ENCODE peak calls at places on chromosomes 4 and X, in five cellular contexts. One of them, this sample, is unnamed.

GRCh38 chrX:53732797-53733196 is 46.3 kb upstream of the HUWE1 start:
- DNase-seq in mammary epithelial cell: no peak
- DNase-seq in OCI-LY7: no peak
- DNase-seq in IMR-90: no peak
- DNase-seq in neuronal stem cell: no peak
- DNase-seq in this sample: no peak

GRCh38 chr4:35494955-35495354 is 749.4 kb downstream of the ARAP2 start:
- DNase-seq in mammary epithelial cell: no peak
- DNase-seq in OCI-LY7: no peak
- DNase-seq in IMR-90: no peak
- DNase-seq in neuronal stem cell: no peak
- DNase-seq in this sample: no peak

GRCh38 chrX:42119076-42119475 is 195.7 kb upstream of the CASK start:
- DNase-seq in mammary epithelial cell: peak
- DNase-seq in OCI-LY7: no peak
- DNase-seq in IMR-90: peak
- DNase-seq in neuronal stem cell: no peak
- DNase-seq in this sample: peak

GRCh38 chr4:126338572-126338971 is 1023.8 kb downstream of the FAT4 start:
- DNase-seq in mammary epithelial cell: no peak
- DNase-seq in OCI-LY7: no peak
- DNase-seq in IMR-90: no peak
- DNase-seq in neuronal stem cell: no peak
- DNase-seq in this sample: no peak

GRCh38 chr4:175787948-175788347 is 24.1 kb downstream of the GPM6A start:
- DNase-seq in mammary epithelial cell: no peak
- DNase-seq in OCI-LY7: no peak
- DNase-seq in IMR-90: no peak
- DNase-seq in neuronal stem cell: no peak
- DNase-seq in this sample: no peak

GRCh38 chrX:134660627-134661026 is 2.4 kb upstream of the PLAC1 start:
- DNase-seq in mammary epithelial cell: no peak
- DNase-seq in OCI-LY7: no peak
- DNase-seq in IMR-90: peak
- DNase-seq in neuronal stem cell: no peak
- DNase-seq in this sample: no peak

GRCh38 chrX:150773634-150774033 is 80.4 kb downstream of the MTMR1 start:
- DNase-seq in mammary epithelial cell: no peak
- DNase-seq in OCI-LY7: no peak
- DNase-seq in IMR-90: no peak
- DNase-seq in neuronal stem cell: no peak
- DNase-seq in this sample: no peak

GRCh38 chr4:2254665-2255500 is 7.0 kb downstream of the MXD4 start:
- DNase-seq in mammary epithelial cell: no peak
- DNase-seq in OCI-LY7: no peak
- DNase-seq in IMR-90: no peak
- DNase-seq in neuronal stem cell: no peak
- DNase-seq in this sample: no peak

GRCh38 chrX:40320819-40321218 is 223.1 kb upstream of the BCOR start:
- DNase-seq in mammary epithelial cell: no peak
- DNase-seq in OCI-LY7: no peak
- DNase-seq in IMR-90: no peak
- DNase-seq in neuronal stem cell: no peak
- DNase-seq in this sample: no peak

GRCh38 chr4:158996669-158997074 is 106.2 kb upstream of the RAPGEF2 start:
- DNase-seq in mammary epithelial cell: peak
- DNase-seq in OCI-LY7: no peak
- DNase-seq in IMR-90: peak
- DNase-seq in neuronal stem cell: no peak
- DNase-seq in this sample: peak
- H2AFZ ChIP-seq in mammary epithelial cell: no peak
- H2AFZ ChIP-seq in OCI-LY7: no peak
- H2AFZ ChIP-seq in IMR-90: no peak
- H2AFZ ChIP-seq in neuronal stem cell: peak
- H2AFZ ChIP-seq in this sample: no peak

DNA sequence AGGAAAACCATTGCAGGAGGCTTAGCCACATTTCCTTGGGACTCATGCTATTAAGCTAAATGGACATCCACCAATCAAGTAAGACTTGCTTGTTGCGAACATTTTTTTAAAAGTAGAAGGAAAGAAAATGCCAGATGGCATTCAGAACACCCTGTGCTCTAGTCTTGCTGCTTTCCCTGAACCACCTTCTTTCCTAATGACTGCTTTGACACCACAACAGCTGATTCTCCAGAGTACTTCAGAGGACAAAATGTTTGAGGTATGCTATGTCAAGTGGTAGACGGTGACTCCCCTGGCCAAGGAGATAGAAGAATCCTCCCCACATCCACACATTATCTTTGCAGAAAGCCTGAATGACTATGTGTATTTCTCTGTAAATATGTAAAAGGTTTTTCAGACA is 65.4 kb downstream of the ANK2 start:
- DNase-seq in mammary epithelial cell: no peak
- DNase-seq in OCI-LY7: no peak
- DNase-seq in IMR-90: no peak
- DNase-seq in neuronal stem cell: no peak
- DNase-seq in this sample: no peak
- H2AFZ ChIP-seq in mammary epithelial cell: no peak
- H2AFZ ChIP-seq in OCI-LY7: no peak
- H2AFZ ChIP-seq in IMR-90: no peak
- H2AFZ ChIP-seq in neuronal stem cell: no peak
- H2AFZ ChIP-seq in this sample: no peak

DNA sequence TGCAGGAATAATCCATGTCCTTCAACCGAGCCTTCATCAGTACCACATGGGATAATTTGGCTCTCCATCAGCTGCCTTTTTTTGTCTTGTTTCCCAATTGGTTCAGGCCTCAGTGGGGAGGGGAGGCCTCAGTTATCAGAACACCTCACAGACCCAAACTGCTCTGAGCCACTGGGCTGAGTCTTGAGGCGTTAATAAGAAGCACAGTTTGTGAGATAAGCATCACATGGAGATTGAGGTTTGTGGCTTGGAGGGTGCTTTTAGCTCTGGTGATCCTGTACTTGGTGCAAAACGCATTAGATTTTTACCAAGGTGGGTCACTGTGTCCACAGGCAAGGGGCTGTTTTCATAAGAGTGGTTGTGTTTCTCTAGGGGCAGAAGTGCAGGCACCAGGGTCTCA is 82.8 kb upstream of the HPF1 start:
- DNase-seq in mammary epithelial cell: no peak
- DNase-seq in OCI-LY7: no peak
- DNase-seq in IMR-90: no peak
- DNase-seq in neuronal stem cell: no peak
- DNase-seq in this sample: no peak
- H2AFZ ChIP-seq in mammary epithelial cell: no peak
- H2AFZ ChIP-seq in OCI-LY7: no peak
- H2AFZ ChIP-seq in IMR-90: no peak
- H2AFZ ChIP-seq in neuronal stem cell: no peak
- H2AFZ ChIP-seq in this sample: no peak

GRCh38 chr4:74045247-74045646 is 6.8 kb upstream of the CXCL3 start:
- DNase-seq in mammary epithelial cell: no peak
- DNase-seq in OCI-LY7: no peak
- DNase-seq in IMR-90: no peak
- DNase-seq in neuronal stem cell: no peak
- DNase-seq in this sample: no peak

GRCh38 chr4:74045772-74046171 is 7.3 kb upstream of the CXCL3 start:
- DNase-seq in mammary epithelial cell: no peak
- DNase-seq in OCI-LY7: no peak
- DNase-seq in IMR-90: no peak
- DNase-seq in neuronal stem cell: no peak
- DNase-seq in this sample: no peak

GRCh38 chr4:74042681-74043080 is 4.2 kb upstream of the CXCL3 start:
- DNase-seq in mammary epithelial cell: no peak
- DNase-seq in OCI-LY7: no peak
- DNase-seq in IMR-90: no peak
- DNase-seq in neuronal stem cell: no peak
- DNase-seq in this sample: peak

GRCh38 chr4:74044676-74045075 is 6.2 kb upstream of the CXCL3 start:
- DNase-seq in mammary epithelial cell: peak
- DNase-seq in OCI-LY7: no peak
- DNase-seq in IMR-90: peak
- DNase-seq in neuronal stem cell: no peak
- DNase-seq in this sample: peak

DNA sequence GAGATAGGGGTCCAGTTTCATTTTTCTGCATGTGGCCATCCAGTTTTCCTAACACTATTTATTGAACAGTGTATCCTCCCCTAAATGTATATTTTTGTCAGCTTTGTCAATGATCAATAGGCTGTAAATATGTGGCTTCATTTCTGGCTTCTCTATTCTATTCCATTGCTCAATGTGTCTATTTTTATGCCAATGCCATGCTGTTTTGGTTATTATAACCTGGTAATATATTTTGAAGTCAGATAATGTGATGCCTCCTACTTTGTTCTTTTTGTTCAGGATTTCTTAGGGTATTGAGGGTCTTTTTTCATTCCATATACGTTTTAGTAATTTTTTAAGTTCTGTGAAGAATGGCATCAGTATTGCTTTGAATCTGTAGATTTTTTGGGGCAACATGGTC is 8.7 kb upstream of the CXCL3 start:
- DNase-seq in mammary epithelial cell: no peak
- DNase-seq in OCI-LY7: no peak
- DNase-seq in IMR-90: no peak
- DNase-seq in neuronal stem cell: no peak
- DNase-seq in this sample: no peak
- H2AFZ ChIP-seq in mammary epithelial cell: no peak
- H2AFZ ChIP-seq in OCI-LY7: no peak
- H2AFZ ChIP-seq in IMR-90: no peak
- H2AFZ ChIP-seq in neuronal stem cell: no peak
- H2AFZ ChIP-seq in this sample: no peak

DNA sequence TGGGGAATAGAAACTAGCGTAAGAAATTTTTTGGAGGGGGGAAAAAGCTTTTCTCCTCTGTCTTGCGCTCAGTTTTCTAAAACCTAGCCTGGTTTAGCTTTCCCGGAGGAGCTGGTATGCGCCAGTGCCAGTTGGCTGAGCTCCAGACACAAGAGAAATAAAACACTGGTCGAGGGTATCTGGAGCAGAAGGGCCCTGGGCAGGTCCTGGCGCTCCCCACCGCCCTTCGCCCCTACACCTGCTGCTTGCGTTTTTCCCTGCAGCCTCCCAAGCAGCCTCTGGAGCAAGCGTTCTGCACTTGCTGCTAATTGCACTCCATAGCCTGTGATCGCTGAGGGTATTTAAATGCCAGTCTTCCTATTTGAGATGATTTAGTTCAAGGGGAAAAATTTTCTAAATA is 816 bp downstream of the EREG start:
- DNase-seq in mammary epithelial cell: no peak
- DNase-seq in OCI-LY7: no peak
- DNase-seq in IMR-90: no peak
- DNase-seq in neuronal stem cell: peak
- DNase-seq in this sample: no peak
- H2AFZ ChIP-seq in mammary epithelial cell: peak
- H2AFZ ChIP-seq in OCI-LY7: no peak
- H2AFZ ChIP-seq in IMR-90: peak
- H2AFZ ChIP-seq in neuronal stem cell: peak
- H2AFZ ChIP-seq in this sample: no peak